ENCODE peak calls at places on chromosomes 16 and 17, in five cellular contexts. One of them, this sample, is unnamed.
A peak's percentile ranks its signal among the peaks of the same experiment; 100 is the strongest.

GRCh38 chr17:6496116-6496481 is 51.8 kb downstream of the PIMREG start:
- DNase-seq in HCT116: no peak
- DNase-seq in IMR-90: no peak
- DNase-seq in adrenal gland: no peak
- DNase-seq in heart left ventricle: no peak
- DNase-seq in this sample: no peak

GRCh38 chr17:63700528-63701441 is 860 bp upstream of the LIMD2 start:
- DNase-seq in HCT116: no peak
- DNase-seq in heart left ventricle: peak; percentile 84
- DNase-seq in adrenal gland: no peak
- DNase-seq in IMR-90: peak; percentile 29
- DNase-seq in this sample: no peak

GRCh38 chr17:61837175-61838051 is 25.9 kb downstream of the BRIP1 start:
- DNase-seq in IMR-90: peak; percentile 81
- DNase-seq in adrenal gland: peak; percentile 42
- DNase-seq in HCT116: peak; percentile 74
- DNase-seq in heart left ventricle: no peak
- DNase-seq in this sample: no peak

GRCh38 chr17:57481901-57482300 is 225.6 kb downstream of the MSI2 start:
- DNase-seq in adrenal gland: peak; percentile 66
- DNase-seq in IMR-90: peak; percentile 100
- DNase-seq in heart left ventricle: no peak
- DNase-seq in HCT116: no peak
- DNase-seq in this sample: no peak

GRCh38 chr16:81517630-81518438 is 73.2 kb downstream of the CMIP start:
- DNase-seq in adrenal gland: no peak
- DNase-seq in heart left ventricle: no peak
- DNase-seq in IMR-90: peak; percentile 55
- DNase-seq in HCT116: no peak
- DNase-seq in this sample: no peak

GRCh38 chr16:46843898-46844642 is 13.1 kb upstream of the C16orf87 start:
- DNase-seq in adrenal gland: no peak
- DNase-seq in heart left ventricle: no peak
- DNase-seq in IMR-90: no peak
- DNase-seq in HCT116: no peak
- DNase-seq in this sample: peak; percentile 80

GRCh38 chr17:65294184-65294719 is 157.1 kb downstream of the RGS9 start:
- DNase-seq in HCT116: peak; percentile 72
- DNase-seq in IMR-90: peak; percentile 71
- DNase-seq in adrenal gland: peak; percentile 54
- DNase-seq in heart left ventricle: peak; percentile 63
- DNase-seq in this sample: no peak

GRCh38 chr17:8799001-8799850 is at the start of gene MFSD6L:
- DNase-seq in HCT116: no peak
- DNase-seq in heart left ventricle: no peak
- DNase-seq in adrenal gland: no peak
- DNase-seq in IMR-90: no peak
- DNase-seq in this sample: peak; percentile 5

GRCh38 chr16:70684146-70685060 is 1.4 kb downstream of the MTSS2 start:
- DNase-seq in heart left ventricle: peak; percentile 65
- DNase-seq in IMR-90: no peak
- DNase-seq in adrenal gland: peak; percentile 50
- DNase-seq in HCT116: no peak
- DNase-seq in this sample: no peak

GRCh38 chr16:2963611-2964415 is at the start of gene KREMEN2:
- DNase-seq in HCT116: peak; percentile 74
- DNase-seq in IMR-90: no peak
- DNase-seq in heart left ventricle: no peak
- DNase-seq in adrenal gland: peak; percentile 23
- DNase-seq in this sample: no peak

GRCh38 chr17:36653374-36653773 is 52.0 kb downstream of the MRM1 start:
- DNase-seq in IMR-90: no peak
- DNase-seq in HCT116: no peak
- DNase-seq in heart left ventricle: no peak
- DNase-seq in adrenal gland: no peak
- DNase-seq in this sample: no peak

GRCh38 chr17:6671431-6671830 is 19.9 kb downstream of the C17orf100 start:
- DNase-seq in HCT116: no peak
- DNase-seq in heart left ventricle: no peak
- DNase-seq in IMR-90: no peak
- DNase-seq in adrenal gland: no peak
- DNase-seq in this sample: no peak

GRCh38 chr16:13793788-13794461 is 126.0 kb upstream of the ERCC4 start:
- DNase-seq in heart left ventricle: no peak
- DNase-seq in IMR-90: no peak
- DNase-seq in HCT116: no peak
- DNase-seq in adrenal gland: no peak
- DNase-seq in this sample: no peak

GRCh38 chr17:27471321-27472269 is 15.3 kb downstream of the KSR1 start:
- DNase-seq in IMR-90: peak; percentile 41
- DNase-seq in heart left ventricle: no peak
- DNase-seq in HCT116: peak; percentile 41
- DNase-seq in adrenal gland: no peak
- DNase-seq in this sample: no peak

GRCh38 chr17:30271102-30271501 is 20.6 kb downstream of the BLMH start:
- DNase-seq in adrenal gland: peak; percentile 63
- DNase-seq in HCT116: no peak
- DNase-seq in IMR-90: peak; percentile 64
- DNase-seq in heart left ventricle: no peak
- DNase-seq in this sample: no peak

GRCh38 chr16:79826732-79827514 is 226.4 kb upstream of the MAF start:
- DNase-seq in IMR-90: no peak
- DNase-seq in adrenal gland: no peak
- DNase-seq in heart left ventricle: no peak
- DNase-seq in HCT116: no peak
- DNase-seq in this sample: no peak

GRCh38 chr16:86772671-86773338 is 194.5 kb downstream of the FOXL1 start:
- DNase-seq in adrenal gland: no peak
- DNase-seq in HCT116: no peak
- DNase-seq in heart left ventricle: no peak
- DNase-seq in IMR-90: peak; percentile 58
- DNase-seq in this sample: no peak

GRCh38 chr16:11824362-11824761 is 27.0 kb downstream of the RSL1D1 start:
- DNase-seq in IMR-90: no peak
- DNase-seq in heart left ventricle: no peak
- DNase-seq in HCT116: no peak
- DNase-seq in adrenal gland: no peak
- DNase-seq in this sample: peak; percentile 93

GRCh38 chr16:26019406-26019805 is 327.6 kb downstream of the HS3ST4 start:
- DNase-seq in HCT116: no peak
- DNase-seq in heart left ventricle: no peak
- DNase-seq in IMR-90: no peak
- DNase-seq in adrenal gland: no peak
- DNase-seq in this sample: no peak

GRCh38 chr17:61997649-61998048 is 67.4 kb downstream of the MED13 start:
- DNase-seq in HCT116: no peak
- DNase-seq in IMR-90: peak; percentile 83
- DNase-seq in adrenal gland: no peak
- DNase-seq in heart left ventricle: no peak
- DNase-seq in this sample: no peak

GRCh38 chr17:6551356-6551755 is 5.0 kb downstream of the PITPNM3 start:
- DNase-seq in HCT116: no peak
- DNase-seq in IMR-90: no peak
- DNase-seq in adrenal gland: no peak
- DNase-seq in heart left ventricle: no peak
- DNase-seq in this sample: peak; percentile 60

GRCh38 chr17:38910325-38910724 is 15.1 kb upstream of the LASP1NB start:
- DNase-seq in adrenal gland: no peak
- DNase-seq in heart left ventricle: no peak
- DNase-seq in IMR-90: no peak
- DNase-seq in HCT116: no peak
- DNase-seq in this sample: peak; percentile 23

GRCh38 chr16:86584071-86584685 is 5.8 kb downstream of the FOXL1 start:
- DNase-seq in heart left ventricle: no peak
- DNase-seq in adrenal gland: no peak
- DNase-seq in IMR-90: no peak
- DNase-seq in HCT116: no peak
- DNase-seq in this sample: no peak

GRCh38 chr17:56558088-56558487 is 35.4 kb upstream of the NOG start:
- DNase-seq in IMR-90: no peak
- DNase-seq in adrenal gland: no peak
- DNase-seq in HCT116: no peak
- DNase-seq in heart left ventricle: no peak
- DNase-seq in this sample: peak; percentile 19

GRCh38 chr16:5504028-5504758 is 406.6 kb upstream of the EEF2KMT start:
- DNase-seq in IMR-90: no peak
- DNase-seq in adrenal gland: no peak
- DNase-seq in HCT116: no peak
- DNase-seq in heart left ventricle: no peak
- DNase-seq in this sample: no peak

GRCh38 chr16:28935333-28935732 is 3.6 kb downstream of the CD19 start:
- DNase-seq in IMR-90: no peak
- DNase-seq in heart left ventricle: no peak
- DNase-seq in adrenal gland: no peak
- DNase-seq in HCT116: no peak
- DNase-seq in this sample: no peak

GRCh38 chr17:53630115-53630514 is 192.6 kb upstream of the KIF2B start:
- DNase-seq in heart left ventricle: no peak
- DNase-seq in adrenal gland: no peak
- DNase-seq in HCT116: no peak
- DNase-seq in IMR-90: no peak
- DNase-seq in this sample: no peak

GRCh38 chr16:9850716-9851115 is 331.5 kb downstream of the GRIN2A start:
- DNase-seq in heart left ventricle: no peak
- DNase-seq in HCT116: no peak
- DNase-seq in adrenal gland: no peak
- DNase-seq in IMR-90: no peak
- DNase-seq in this sample: no peak

GRCh38 chr17:63437287-63438091 is 8.6 kb downstream of the CYB561 start:
- DNase-seq in heart left ventricle: no peak
- DNase-seq in HCT116: no peak
- DNase-seq in adrenal gland: peak; percentile 74
- DNase-seq in IMR-90: no peak
- DNase-seq in this sample: no peak

GRCh38 chr16:14131774-14132695 is 60.9 kb downstream of the MRTFB start:
- DNase-seq in HCT116: no peak
- DNase-seq in IMR-90: peak; percentile 16
- DNase-seq in heart left ventricle: no peak
- DNase-seq in adrenal gland: no peak
- DNase-seq in this sample: no peak

GRCh38 chr16:56281256-56281805 is 90.0 kb downstream of the GNAO1 start:
- DNase-seq in HCT116: no peak
- DNase-seq in adrenal gland: no peak
- DNase-seq in IMR-90: no peak
- DNase-seq in heart left ventricle: no peak
- DNase-seq in this sample: no peak

GRCh38 chr17:45092932-45093430 is 31.9 kb downstream of the NMT1 start:
- DNase-seq in adrenal gland: peak; percentile 81
- DNase-seq in HCT116: peak; percentile 37
- DNase-seq in heart left ventricle: peak; percentile 81
- DNase-seq in IMR-90: peak; percentile 99
- DNase-seq in this sample: peak; percentile 84

GRCh38 chr17:6455321-6455705 is 11.1 kb downstream of the PIMREG start:
- DNase-seq in adrenal gland: no peak
- DNase-seq in IMR-90: peak; percentile 17
- DNase-seq in heart left ventricle: peak; percentile 43
- DNase-seq in HCT116: no peak
- DNase-seq in this sample: no peak

GRCh38 chr17:78341559-78342437 is 18.1 kb downstream of the SOCS3 start:
- DNase-seq in heart left ventricle: peak; percentile 90
- DNase-seq in IMR-90: peak; percentile 74
- DNase-seq in adrenal gland: peak; percentile 80
- DNase-seq in HCT116: no peak
- DNase-seq in this sample: no peak

GRCh38 chr17:78340183-78340955 is 19.5 kb downstream of the SOCS3 start:
- DNase-seq in heart left ventricle: peak; percentile 26
- DNase-seq in HCT116: no peak
- DNase-seq in adrenal gland: no peak
- DNase-seq in IMR-90: no peak
- DNase-seq in this sample: no peak

GRCh38 chr17:78337244-78338109 is 22.4 kb downstream of the SOCS3 start:
- DNase-seq in IMR-90: peak; percentile 93
- DNase-seq in heart left ventricle: peak; percentile 60
- DNase-seq in adrenal gland: no peak
- DNase-seq in HCT116: no peak
- DNase-seq in this sample: no peak

GRCh38 chr17:78335176-78335575 is 24.7 kb downstream of the SOCS3 start:
- DNase-seq in HCT116: no peak
- DNase-seq in adrenal gland: no peak
- DNase-seq in IMR-90: no peak
- DNase-seq in heart left ventricle: no peak
- DNase-seq in this sample: no peak

DNA sequence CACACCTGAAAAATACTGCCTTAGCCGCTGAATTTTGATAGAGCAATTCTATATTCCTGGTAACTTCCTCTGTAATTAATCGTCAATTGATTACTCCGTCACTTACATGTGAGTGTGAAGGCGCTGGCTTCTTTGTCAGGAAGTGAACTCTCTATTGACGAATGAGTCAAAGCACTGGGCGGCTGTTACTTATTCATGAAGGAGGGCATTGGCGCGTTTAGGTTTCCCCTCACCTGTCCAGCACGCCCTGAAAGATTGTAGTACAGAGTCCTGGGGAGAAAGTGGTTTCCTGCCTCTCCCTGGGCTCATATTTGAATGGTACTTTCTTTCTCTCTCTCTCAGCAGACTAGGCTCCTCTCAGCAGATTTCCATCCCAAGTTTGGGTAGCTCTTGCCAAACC is 21.0 kb downstream of the SOCS3 start:
- DNase-seq in HCT116: peak; percentile 75
- DNase-seq in adrenal gland: no peak
- DNase-seq in IMR-90: no peak
- DNase-seq in heart left ventricle: no peak
- DNase-seq in this sample: no peak
- TF ChIP-seq POLR2A in HCT116: no peak
- TF ChIP-seq POLR2A in adrenal gland: no peak
- TF ChIP-seq POLR2A in IMR-90: no peak
- TF ChIP-seq POLR2A in heart left ventricle: no peak
- TF ChIP-seq POLR2A in this sample: no peak

DNA sequence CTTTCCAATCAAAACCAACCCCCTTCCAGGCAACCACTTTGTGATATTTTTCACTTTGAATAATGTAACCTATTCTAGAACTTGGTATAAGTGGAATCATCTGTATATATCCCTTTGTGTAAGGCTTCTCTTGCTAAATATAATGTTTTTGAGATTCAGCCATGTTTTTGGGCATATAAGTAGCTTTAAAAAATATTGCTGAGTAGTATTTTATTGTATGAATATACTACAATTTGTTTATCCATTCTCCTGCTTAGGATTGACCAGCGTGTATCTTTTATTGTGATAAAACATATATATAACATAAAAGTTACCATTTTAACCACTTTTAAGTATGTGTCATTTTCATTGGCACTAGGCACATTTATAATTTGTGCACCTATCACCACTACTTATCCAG is 79.8 kb upstream of the GPR139 start:
- DNase-seq in IMR-90: no peak
- DNase-seq in heart left ventricle: no peak
- DNase-seq in HCT116: no peak
- DNase-seq in adrenal gland: no peak
- DNase-seq in this sample: no peak
- H3K4me3 ChIP-seq in IMR-90: no peak overlapping the region
- H3K4me3 ChIP-seq in heart left ventricle: no peak overlapping the region
- H3K4me3 ChIP-seq in HCT116: no peak overlapping the region
- H3K4me3 ChIP-seq in adrenal gland: no peak overlapping the region
- H3K4me3 ChIP-seq in this sample: no peak overlapping the region

GRCh38 chr17:80832888-80833583 is 158.6 kb upstream of the CHMP6 start:
- DNase-seq in heart left ventricle: peak; percentile 85
- DNase-seq in IMR-90: peak; percentile 99
- DNase-seq in adrenal gland: peak; percentile 89
- DNase-seq in HCT116: peak; percentile 88
- DNase-seq in this sample: peak; percentile 87
- TF ChIP-seq CTCF in heart left ventricle: no peak
- TF ChIP-seq CTCF in IMR-90: peak; percentile 1
- TF ChIP-seq CTCF in adrenal gland: no peak
- TF ChIP-seq CTCF in HCT116: no peak
- TF ChIP-seq CTCF in this sample: no peak

GRCh38 chr17:59510611-59511010 is 54.8 kb upstream of the DHX40 start:
- DNase-seq in IMR-90: no peak
- DNase-seq in adrenal gland: no peak
- DNase-seq in heart left ventricle: no peak
- DNase-seq in HCT116: no peak
- DNase-seq in this sample: no peak
- TF ChIP-seq POLR2A in IMR-90: no peak
- TF ChIP-seq POLR2A in adrenal gland: no peak
- TF ChIP-seq POLR2A in heart left ventricle: no peak
- TF ChIP-seq POLR2A in HCT116: no peak
- TF ChIP-seq POLR2A in this sample: no peak

This sample was measured in lower leg skin.